ENCODE peak calls at places on chromosomes 2 and 18, in eight cellular contexts. J is hypothalamus; T is skeletal muscle cell; D is cardiac muscle cell; Q is NCI-H2029; Z is Daoy; A is stimulated activated CD4-positive, alpha-beta T cell treated with anti-CD3 and anti-CD28 coated beads, Interleukin-2, amount 100 ng/mL, for 48 hours; H is stomach. P is an unnamed sample.

GRCh38 chr2:173720310-173720709 is 244.9 kb downstream of the SP3 start:
- DNase-seq in A (no peak), H (no peak), Z (peak), D (no peak), T (peak), Q (no peak), J (no peak), P (no peak)

GRCh38 chr2:130198343-130198742 is at the start of gene TUBA3E:
- DNase-seq in Q (no peak), Z (no peak), J (no peak), A (no peak), H (no peak), D (no peak), T (no peak), P (no peak)

GRCh38 chr2:42722328-42723190 is 41.4 kb downstream of the OXER1 start:
- DNase-seq in J (no peak), H (peak), Q (peak), Z (peak), D (peak), T (peak), A (no peak), P (peak)

GRCh38 chr18:71105078-71105819 is 816.4 kb downstream of the SOCS6 start:
- DNase-seq in Q (no peak), T (no peak), Z (peak), J (no peak), A (no peak), H (no peak), D (no peak), P (no peak)

GRCh38 chr18:79951545-79952456 is at the start of gene SLC66A2:
- DNase-seq in D (peak), A (peak), J (peak), Q (no peak), Z (peak), H (peak), T (peak), P (peak)

GRCh38 chr2:173079968-173080860 is 4.6 kb downstream of the MAP3K20 start:
- DNase-seq in Z (peak), A (no peak), Q (no peak), H (no peak), J (no peak), T (peak), D (no peak), P (no peak)

GRCh38 chr18:77106331-77106730 is 26.3 kb downstream of the MBP start:
- DNase-seq in D (no peak), H (no peak), J (no peak), Q (no peak), Z (no peak), T (no peak), A (no peak), P (no peak)

GRCh38 chr2:9769171-9770005 is 73.9 kb upstream of the TAF1B start:
- DNase-seq in A (no peak), J (peak), H (no peak), T (no peak), Z (peak), D (no peak), Q (peak), P (no peak)

GRCh38 chr2:200177971-200178911 is 128.3 kb upstream of the SPATS2L start:
- DNase-seq in H (no peak), T (peak), D (no peak), Z (no peak), A (no peak), J (no peak), Q (no peak), P (no peak)

GRCh38 chr2:105425936-105426625 is 27.2 kb upstream of the FHL2 start:
- DNase-seq in H (no peak), J (no peak), Z (no peak), Q (no peak), T (no peak), A (no peak), D (no peak), P (no peak)

GRCh38 chr2:220931491-220931890 is 640.6 kb downstream of the EPHA4 start:
- DNase-seq in J (no peak), A (no peak), T (no peak), H (no peak), Z (no peak), D (no peak), Q (no peak), P (no peak)

GRCh38 chr2:189022492-189022891 is 48.3 kb downstream of the COL3A1 start:
- DNase-seq in Q (no peak), T (peak), Z (no peak), D (no peak), H (no peak), A (no peak), J (no peak), P (no peak)

GRCh38 chr18:46073474-46074331 is 1.6 kb upstream of the PSTPIP2 start:
- DNase-seq in D (peak), Q (peak), A (peak), T (no peak), H (peak), Z (peak), J (no peak), P (no peak)

GRCh38 chr2:205427112-205427511 is 255.2 kb upstream of the NRP2 start:
- DNase-seq in Q (no peak), A (no peak), J (no peak), D (no peak), Z (no peak), H (no peak), T (peak), P (no peak)

GRCh38 chr2:97760480-97761049 is 47.2 kb downstream of the ZAP70 start:
- DNase-seq in A (no peak), Q (no peak), T (no peak), Z (no peak), H (peak), J (no peak), D (no peak), P (no peak)

GRCh38 chr2:194698012-194698411 is 959.0 kb upstream of the SLC39A10 start:
- DNase-seq in J (no peak), H (no peak), Q (no peak), D (no peak), A (no peak), Z (no peak), T (no peak), P (no peak)

GRCh38 chr18:44839239-44839666 is 158.6 kb downstream of the SETBP1 start:
- DNase-seq in H (peak), D (peak), Z (peak), Q (no peak), T (no peak), J (peak), A (peak), P (peak)

GRCh38 chr2:47073641-47074040 is 81.5 kb downstream of the STPG4 start:
- DNase-seq in Z (no peak), A (no peak), Q (no peak), H (no peak), J (no peak), T (no peak), D (no peak), P (no peak)

GRCh38 chr18:74274690-74275089 is 17.1 kb downstream of the CYB5A start:
- DNase-seq in Z (no peak), T (no peak), D (no peak), Q (no peak), H (no peak), J (no peak), A (no peak), P (no peak)

GRCh38 chr2:168518555-168519066 is 62.5 kb downstream of the CERS6 start:
- DNase-seq in T (no peak), H (no peak), Z (peak), A (no peak), Q (no peak), D (peak), J (no peak), P (no peak)

GRCh38 chr2:46087492-46087891 is 209.7 kb upstream of the EPAS1 start:
- DNase-seq in D (no peak), H (no peak), Q (no peak), J (no peak), Z (no peak), A (no peak), T (no peak), P (no peak)

GRCh38 chr2:167582619-167583018 is 664.8 kb downstream of the STK39 start:
- DNase-seq in T (no peak), J (no peak), Z (peak), Q (no peak), D (no peak), A (no peak), H (no peak), P (no peak)

GRCh38 chr2:98634406-98635092 is 26.2 kb downstream of the UNC50 start:
- DNase-seq in D (no peak), T (no peak), H (no peak), Q (no peak), Z (peak), A (peak), J (no peak), P (no peak)

GRCh38 chr2:217293607-217294006 is 433.7 kb upstream of the TNP1 start:
- DNase-seq in A (no peak), D (no peak), Z (no peak), Q (no peak), J (no peak), H (no peak), T (no peak), P (no peak)

GRCh38 chr2:10169581-10169980 is 47.0 kb downstream of the RRM2 start:
- DNase-seq in T (no peak), J (no peak), A (no peak), H (no peak), Z (peak), D (no peak), Q (no peak), P (no peak)

GRCh38 chr2:105553538-105554196 is 154.8 kb upstream of the FHL2 start:
- DNase-seq in D (no peak), H (peak), Z (peak), J (no peak), T (no peak), Q (no peak), A (no peak), P (no peak)

GRCh38 chr18:58953627-58954026 is 89.0 kb downstream of the ZNF532 start:
- DNase-seq in A (no peak), H (peak), J (no peak), T (no peak), D (peak), Q (peak), Z (peak), P (no peak)

GRCh38 chr2:105872142-105872728 is 127.5 kb downstream of the NCK2 start:
- DNase-seq in Z (no peak), J (no peak), Q (no peak), D (no peak), A (no peak), H (no peak), T (no peak), P (no peak)

GRCh38 chr18:50695431-50696176 is 124.2 kb downstream of the MRO start:
- DNase-seq in A (no peak), J (no peak), H (no peak), Z (no peak), T (no peak), D (peak), Q (no peak), P (no peak)

GRCh38 chr2:155404433-155405002 is 706.0 kb downstream of the KCNJ3 start:
- DNase-seq in Z (no peak), A (no peak), J (no peak), Q (no peak), H (no peak), T (no peak), D (no peak), P (no peak)

GRCh38 chr2:129502781-129503180 is 476.7 kb upstream of the RAB6C start:
- DNase-seq in A (no peak), Q (no peak), Z (no peak), H (no peak), T (no peak), D (no peak), J (no peak), P (no peak)

GRCh38 chr2:52831216-52831615 is 936.4 kb upstream of the CHAC2 start:
- DNase-seq in Q (no peak), T (no peak), A (no peak), Z (no peak), J (no peak), H (no peak), D (no peak), P (no peak)

GRCh38 chr2:173021939-173022371 is 53.7 kb upstream of the MAP3K20 start:
- DNase-seq in Z (peak), Q (no peak), T (no peak), D (no peak), J (no peak), A (no peak), H (no peak), P (no peak)

GRCh38 chr2:148965596-148966431 is 72.7 kb upstream of the LYPD6B start:
- DNase-seq in A (no peak), D (peak), Q (peak), J (no peak), T (no peak), H (no peak), Z (no peak), P (no peak)

GRCh38 chr2:9950521-9951271 is 797 bp upstream of the GRHL1 start:
- DNase-seq in Z (peak), J (peak), Q (no peak), D (peak), T (no peak), A (peak), H (peak), P (no peak)

GRCh38 chr2:172137109-172137508 is 34.4 kb upstream of the DLX2 start:
- DNase-seq in Z (no peak), J (no peak), A (no peak), Q (no peak), D (no peak), T (no peak), H (no peak), P (no peak)

GRCh38 chr2:80074321-80074720 is 230.2 kb downstream of the LRRTM1 start:
- DNase-seq in J (no peak), Z (no peak), A (no peak), Q (no peak), D (no peak), T (no peak), H (no peak), P (no peak)

GRCh38 chr2:86518498-86518897 is 44.7 kb downstream of the CHMP3 start:
- DNase-seq in T (no peak), Z (no peak), H (no peak), A (no peak), D (peak), J (peak), Q (no peak), P (no peak)

GRCh38 chr2:119590873-119591272 is 46.6 kb downstream of the CFAP221 start:
- DNase-seq in T (no peak), Z (no peak), J (no peak), A (no peak), D (no peak), Q (no peak), H (no peak), P (no peak)

GRCh38 chr18:27249933-27250332 is 64.8 kb upstream of the CHST9 start:
- DNase-seq in Z (no peak), T (no peak), D (no peak), J (no peak), A (no peak), H (no peak), Q (no peak), P (no peak)